ENCODE peak calls at places on chromosomes 12 and 14, in five cellular contexts. A is NCI-H1092; S is stimulated activated CD8-positive, alpha-beta memory T cell treated with anti-CD3 and anti-CD28 coated beads, Interleukin-7, amount 100 ng/mL, for 1 hour; D is activated gamma-delta T cell; P is ovary. X is an unnamed sample.
A peak's percentile ranks its signal among the peaks of the same experiment; 100 is the strongest.

GRCh38 chr14:64786296-64787149 is 82.3 kb downstream of the PLEKHG3 start:
- DNase-seq in S (no peak), D (no peak), A (no peak), P (no peak), X (no peak)

GRCh38 chr12:107818984-107819383 is 44.5 kb downstream of the ASCL4 start:
- DNase-seq in A (no peak), P (no peak), S (no peak), D (no peak), X (no peak)

GRCh38 chr14:104135121-104135903 is 3.1 kb upstream of the KIF26A start:
- DNase-seq in D (no peak), S (no peak), P (peak; percentile 38), A (no peak), X (peak; percentile 15)

GRCh38 chr14:33467967-33468366 is 482.9 kb downstream of the EGLN3 start:
- DNase-seq in P (no peak), S (no peak), D (no peak), A (no peak), X (no peak)

GRCh38 chr12:51198568-51199400 is 19.1 kb downstream of the POU6F1 start:
- DNase-seq in D (no peak), A (no peak), P (no peak), S (no peak), X (no peak)

GRCh38 chr12:99752740-99753139 is 105.2 kb downstream of the GARIN6 start:
- DNase-seq in D (no peak), S (no peak), A (no peak), P (no peak), X (no peak)

GRCh38 chr12:14239350-14239934 is 126.0 kb upstream of the ATF7IP start:
- DNase-seq in D (no peak), A (no peak), P (no peak), S (no peak), X (peak; percentile 41)

GRCh38 chr12:13425766-13426165 is 229.2 kb downstream of the EMP1 start:
- DNase-seq in P (no peak), S (no peak), A (no peak), D (no peak), X (no peak)

GRCh38 chr12:27822076-27822712 is 42.2 kb upstream of the MANSC4 start:
- DNase-seq in P (no peak), S (peak; percentile 29), A (no peak), D (no peak), X (no peak)

GRCh38 chr12:990308-990648 is 745 bp upstream of the ERC1 start:
- DNase-seq in D (peak; percentile 35), S (peak; percentile 13), A (peak; percentile 73), P (peak; percentile 85), X (no peak)

GRCh38 chr14:61620130-61620946 is 75.0 kb upstream of the HIF1A start:
- DNase-seq in A (no peak), P (no peak), D (no peak), S (no peak), X (no peak)

GRCh38 chr12:46560874-46561273 is 188.3 kb upstream of the SLC38A2 start:
- DNase-seq in D (no peak), S (no peak), P (no peak), A (no peak), X (no peak)

GRCh38 chr12:55724226-55724939 is 4.2 kb downstream of the RDH5 start:
- DNase-seq in P (peak; percentile 72), S (peak; percentile 47), D (no peak), A (no peak), X (no peak)

GRCh38 chr14:22822619-22823551 is 6.8 kb upstream of the MRPL52 start:
- DNase-seq in A (peak; percentile 23), D (no peak), S (peak; percentile 54), P (peak; percentile 88), X (no peak)

GRCh38 chr12:102300824-102301461 is 103.3 kb upstream of the PMCH start:
- DNase-seq in A (no peak), D (no peak), P (no peak), S (no peak), X (no peak)

GRCh38 chr12:50971946-50972345 is 19.6 kb downstream of the HIGD1C start:
- DNase-seq in D (no peak), S (no peak), P (no peak), A (no peak), X (no peak)

GRCh38 chr14:72643317-72643801 is 250.5 kb downstream of the DPF3 start:
- DNase-seq in D (no peak), P (no peak), A (no peak), S (no peak), X (no peak)

GRCh38 chr12:108150436-108150835 is 21.3 kb downstream of the WSCD2 start:
- DNase-seq in D (no peak), A (no peak), P (no peak), S (no peak), X (no peak)

GRCh38 chr12:59040043-59040442 is 119.7 kb upstream of the LRIG3 start:
- DNase-seq in A (no peak), P (no peak), S (no peak), D (no peak), X (no peak)

GRCh38 chr12:40263616-40264409 is 39.0 kb downstream of the LRRK2 start:
- DNase-seq in A (no peak), S (no peak), P (no peak), D (no peak), X (no peak)

GRCh38 chr12:117774986-117775775 is 193.6 kb downstream of the KSR2 start:
- DNase-seq in S (no peak), A (no peak), D (no peak), P (no peak), X (no peak)

GRCh38 chr14:69547701-69548348 is 26.8 kb downstream of the CCDC177 start:
- DNase-seq in P (no peak), S (no peak), D (no peak), A (peak; percentile 43), X (peak; percentile 58)

GRCh38 chr12:92191061-92191460 is 45.4 kb upstream of the BTG1 start:
- DNase-seq in P (no peak), D (no peak), A (no peak), S (no peak), X (no peak)

GRCh38 chr12:104673294-104674062 is 216.7 kb downstream of the CHST11 start:
- DNase-seq in P (no peak), S (no peak), D (no peak), A (no peak), X (no peak)

GRCh38 chr12:131279281-131279921 is 325.7 kb downstream of the ADGRD1 start:
- DNase-seq in P (peak; percentile 29), S (no peak), D (no peak), A (no peak), X (no peak)

GRCh38 chr14:47675239-47675488 is 241 bp downstream of the MDGA2 start:
- DNase-seq in D (no peak), S (no peak), P (no peak), A (no peak), X (no peak)

GRCh38 chr14:103618999-103619398 is 10.0 kb upstream of the KLC1 start:
- DNase-seq in D (no peak), S (no peak), A (no peak), P (no peak), X (no peak)

GRCh38 chr12:113298861-113299545 is 35.9 kb downstream of the SLC8B1 start:
- DNase-seq in P (peak; percentile 68), S (no peak), D (no peak), A (peak; percentile 44), X (no peak)

GRCh38 chr14:104676694-104677505 is 12.5 kb upstream of the INF2 start:
- DNase-seq in S (no peak), A (no peak), P (peak; percentile 57), D (no peak), X (no peak)

X was measured in NCI-H1930.